ENCODE peak calls at places on chromosome X, in six cellular contexts. One of them, this sample, is unnamed.

GRCh38 chrX:7204619-7205018 is 56.7 kb upstream of the PUDP start:
- DNase-seq in AG09309: no peak
- DNase-seq in heart right ventricle: no peak
- DNase-seq in aorta: no peak
- DNase-seq in transverse colon: no peak
- DNase-seq in brain microvascular endothelial cell: no peak
- DNase-seq in this sample: no peak

GRCh38 chrX:129997081-129997480 is 14.6 kb downstream of the BCORL1 start:
- DNase-seq in heart right ventricle: no peak
- DNase-seq in aorta: no peak
- DNase-seq in brain microvascular endothelial cell: no peak
- DNase-seq in transverse colon: no peak
- DNase-seq in AG09309: no peak
- DNase-seq in this sample: no peak

GRCh38 chrX:12988797-12989196 is 13.9 kb downstream of the TMSB4X start:
- DNase-seq in transverse colon: no peak
- DNase-seq in aorta: no peak
- DNase-seq in heart right ventricle: no peak
- DNase-seq in brain microvascular endothelial cell: peak; percentile 60
- DNase-seq in AG09309: no peak
- DNase-seq in this sample: no peak

GRCh38 chrX:444305-444704 is 57.6 kb upstream of the PPP2R3B start:
- DNase-seq in brain microvascular endothelial cell: no peak
- DNase-seq in aorta: no peak
- DNase-seq in AG09309: no peak
- DNase-seq in transverse colon: no peak
- DNase-seq in heart right ventricle: no peak
- DNase-seq in this sample: no peak

GRCh38 chrX:68183612-68184214 is 249.6 kb downstream of the OPHN1 start:
- DNase-seq in heart right ventricle: no peak
- DNase-seq in brain microvascular endothelial cell: peak; percentile 25
- DNase-seq in transverse colon: no peak
- DNase-seq in AG09309: no peak
- DNase-seq in aorta: no peak
- DNase-seq in this sample: no peak

GRCh38 chrX:153684447-153685178 is 3.1 kb upstream of the SLC6A8 start:
- DNase-seq in transverse colon: no peak
- DNase-seq in brain microvascular endothelial cell: no peak
- DNase-seq in AG09309: no peak
- DNase-seq in aorta: peak; percentile 36
- DNase-seq in heart right ventricle: no peak
- DNase-seq in this sample: no peak

GRCh38 chrX:87392369-87392768 is 125.2 kb upstream of the KLHL4 start:
- DNase-seq in AG09309: no peak
- DNase-seq in brain microvascular endothelial cell: no peak
- DNase-seq in transverse colon: no peak
- DNase-seq in aorta: no peak
- DNase-seq in heart right ventricle: no peak
- DNase-seq in this sample: no peak

GRCh38 chrX:146615807-146616206 is 193.8 kb upstream of the CXorf51B start:
- DNase-seq in brain microvascular endothelial cell: no peak
- DNase-seq in transverse colon: no peak
- DNase-seq in aorta: no peak
- DNase-seq in AG09309: no peak
- DNase-seq in heart right ventricle: no peak
- DNase-seq in this sample: no peak

GRCh38 chrX:115330498-115331138 is 41.1 kb downstream of the LUZP4 start:
- DNase-seq in AG09309: peak; percentile 46
- DNase-seq in aorta: peak; percentile 46
- DNase-seq in heart right ventricle: no peak
- DNase-seq in brain microvascular endothelial cell: peak; percentile 42
- DNase-seq in transverse colon: peak; percentile 21
- DNase-seq in this sample: no peak

GRCh38 chrX:136170109-136170800 is 22.9 kb downstream of the FHL1 start:
- DNase-seq in aorta: no peak
- DNase-seq in AG09309: no peak
- DNase-seq in transverse colon: no peak
- DNase-seq in heart right ventricle: no peak
- DNase-seq in brain microvascular endothelial cell: no peak
- DNase-seq in this sample: no peak

GRCh38 chrX:52576946-52577345 is 60.1 kb upstream of the XAGE1B start:
- DNase-seq in brain microvascular endothelial cell: no peak
- DNase-seq in aorta: no peak
- DNase-seq in heart right ventricle: no peak
- DNase-seq in transverse colon: peak; percentile 23
- DNase-seq in AG09309: no peak
- DNase-seq in this sample: no peak

GRCh38 chrX:84044051-84044450 is 143.9 kb downstream of the RPS6KA6 start:
- DNase-seq in AG09309: no peak
- DNase-seq in brain microvascular endothelial cell: no peak
- DNase-seq in aorta: no peak
- DNase-seq in heart right ventricle: no peak
- DNase-seq in transverse colon: no peak
- DNase-seq in this sample: no peak

GRCh38 chrX:15301924-15302323 is 13.5 kb downstream of the ASB11 start:
- DNase-seq in AG09309: peak; percentile 24
- DNase-seq in transverse colon: peak; percentile 35
- DNase-seq in heart right ventricle: no peak
- DNase-seq in brain microvascular endothelial cell: no peak
- DNase-seq in aorta: peak; percentile 76
- DNase-seq in this sample: peak; percentile 13

GRCh38 chrX:38489341-38489740 is 72.0 kb upstream of the TSPAN7 start:
- DNase-seq in brain microvascular endothelial cell: no peak
- DNase-seq in aorta: no peak
- DNase-seq in heart right ventricle: no peak
- DNase-seq in AG09309: no peak
- DNase-seq in transverse colon: no peak
- DNase-seq in this sample: no peak

GRCh38 chrX:146907391-146908240 is 93.1 kb upstream of the CXorf51A start:
- DNase-seq in aorta: peak; percentile 41
- DNase-seq in AG09309: no peak
- DNase-seq in brain microvascular endothelial cell: no peak
- DNase-seq in heart right ventricle: no peak
- DNase-seq in transverse colon: no peak
- DNase-seq in this sample: no peak

GRCh38 chrX:19625612-19626011 is 110.3 kb upstream of the MAP3K15 start:
- DNase-seq in AG09309: no peak
- DNase-seq in brain microvascular endothelial cell: no peak
- DNase-seq in heart right ventricle: no peak
- DNase-seq in transverse colon: peak; percentile 25
- DNase-seq in aorta: no peak
- DNase-seq in this sample: no peak

DNA sequence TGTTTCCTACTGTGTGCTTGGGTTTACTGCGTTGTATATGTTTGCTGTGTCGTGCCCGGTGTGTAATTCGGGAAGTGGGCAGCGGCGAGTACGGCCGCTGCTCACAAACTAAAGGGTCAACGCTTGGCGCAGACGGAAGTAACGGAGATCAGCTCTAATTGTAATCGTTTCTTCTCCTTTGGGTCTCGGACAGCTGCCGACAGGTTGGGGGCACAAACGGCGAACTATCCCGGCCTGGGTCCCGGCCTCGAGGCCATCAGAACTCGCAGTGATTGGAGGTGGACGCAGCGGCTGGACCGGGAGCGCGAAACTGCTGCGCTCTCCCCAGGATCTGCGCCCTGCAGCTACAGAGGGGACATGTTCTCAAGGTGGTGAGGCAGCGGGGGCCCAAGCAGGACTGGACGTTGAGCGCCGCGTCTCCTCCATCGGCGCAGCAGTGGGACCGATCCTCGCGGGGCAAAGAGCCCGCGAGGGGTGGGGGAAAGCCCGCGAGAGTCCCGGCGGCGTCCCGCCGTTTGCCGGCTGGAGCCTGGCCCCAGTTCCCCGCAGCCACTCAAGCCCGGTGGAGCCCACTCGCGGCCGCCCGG is 516 bp upstream of the ZIC3 start:
- DNase-seq in transverse colon: no peak
- DNase-seq in brain microvascular endothelial cell: no peak
- DNase-seq in AG09309: no peak
- DNase-seq in heart right ventricle: no peak
- DNase-seq in aorta: no peak
- DNase-seq in this sample: no peak
- H3K4me3 ChIP-seq in transverse colon: peak overlapping the region; percentile 57
- H3K4me3 ChIP-seq in brain microvascular endothelial cell: peak overlapping the region; percentile 46
- H3K4me3 ChIP-seq in AG09309: peak overlapping the region; percentile 18
- H3K4me3 ChIP-seq in heart right ventricle: peak overlapping the region; percentile 57
- H3K4me3 ChIP-seq in aorta: peak overlapping the region; percentile 17
- H3K4me3 ChIP-seq in this sample: peak overlapping the region; percentile 46

GRCh38 chrX:63635750-63636149 is 149.3 kb downstream of the ARHGEF9 start:
- DNase-seq in heart right ventricle: no peak
- DNase-seq in AG09309: no peak
- DNase-seq in aorta: no peak
- DNase-seq in transverse colon: no peak
- DNase-seq in brain microvascular endothelial cell: no peak
- DNase-seq in this sample: no peak
- H3K4me3 ChIP-seq in heart right ventricle: no peak overlapping the region
- H3K4me3 ChIP-seq in AG09309: no peak overlapping the region
- H3K4me3 ChIP-seq in aorta: no peak overlapping the region
- H3K4me3 ChIP-seq in transverse colon: no peak overlapping the region
- H3K4me3 ChIP-seq in brain microvascular endothelial cell: no peak overlapping the region
- H3K4me3 ChIP-seq in this sample: no peak overlapping the region

DNA sequence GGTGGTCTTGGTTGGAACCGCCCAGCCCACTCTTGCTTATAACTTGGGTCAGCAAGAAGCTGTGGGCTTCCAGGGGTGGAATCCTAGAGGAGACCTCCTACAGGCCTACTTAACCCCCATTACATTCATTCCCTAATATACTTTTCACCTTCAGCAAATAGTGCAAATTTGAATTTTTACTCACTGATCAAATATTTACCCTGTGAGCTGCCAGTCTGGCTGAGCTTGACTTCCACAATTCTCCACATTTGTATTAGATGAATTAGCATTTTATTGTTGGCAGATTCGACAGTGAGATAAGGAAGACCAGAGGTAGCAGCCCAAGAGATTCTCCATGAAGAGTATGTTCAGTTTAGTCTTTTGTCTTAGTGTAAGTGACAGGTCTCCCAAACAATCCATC is 199.6 kb downstream of the BCOR start:
- DNase-seq in AG09309: no peak
- DNase-seq in heart right ventricle: no peak
- DNase-seq in brain microvascular endothelial cell: no peak
- DNase-seq in transverse colon: no peak
- DNase-seq in aorta: no peak
- DNase-seq in this sample: no peak
- H3K4me3 ChIP-seq in AG09309: no peak overlapping the region
- H3K4me3 ChIP-seq in heart right ventricle: no peak overlapping the region
- H3K4me3 ChIP-seq in brain microvascular endothelial cell: no peak overlapping the region
- H3K4me3 ChIP-seq in transverse colon: no peak overlapping the region
- H3K4me3 ChIP-seq in aorta: no peak overlapping the region
- H3K4me3 ChIP-seq in this sample: no peak overlapping the region

GRCh38 chrX:40933132-40934078 is 151.8 kb upstream of the USP9X start:
- DNase-seq in heart right ventricle: no peak
- DNase-seq in AG09309: no peak
- DNase-seq in transverse colon: no peak
- DNase-seq in brain microvascular endothelial cell: peak; percentile 41
- DNase-seq in aorta: no peak
- DNase-seq in this sample: peak; percentile 72
- H3K4me3 ChIP-seq in heart right ventricle: peak overlapping the region; percentile 24
- H3K4me3 ChIP-seq in AG09309: peak overlapping the region; percentile 14
- H3K4me3 ChIP-seq in transverse colon: peak overlapping the region; percentile 16
- H3K4me3 ChIP-seq in brain microvascular endothelial cell: peak overlapping the region; percentile 2
- H3K4me3 ChIP-seq in aorta: peak overlapping the region; percentile 5
- H3K4me3 ChIP-seq in this sample: peak overlapping the region; percentile 27

GRCh38 chrX:24153796-24154189 is 4.3 kb downstream of the ZFX start:
- DNase-seq in transverse colon: no peak
- DNase-seq in AG09309: no peak
- DNase-seq in brain microvascular endothelial cell: no peak
- DNase-seq in aorta: no peak
- DNase-seq in heart right ventricle: no peak
- DNase-seq in this sample: no peak
- H3K4me3 ChIP-seq in transverse colon: no peak overlapping the region
- H3K4me3 ChIP-seq in AG09309: no peak overlapping the region
- H3K4me3 ChIP-seq in brain microvascular endothelial cell: no peak overlapping the region
- H3K4me3 ChIP-seq in aorta: no peak overlapping the region
- H3K4me3 ChIP-seq in heart right ventricle: peak overlapping the region; percentile 5
- H3K4me3 ChIP-seq in this sample: no peak overlapping the region

This sample was measured in skeletal muscle cell.